ENCODE peak calls at places on chromosome 19, in seven cellular contexts. K, Z, M, L, Q, V and R are unnamed samples.
A peak's percentile ranks its signal among the peaks of the same experiment; 100 is the strongest.

GRCh38 chr19:10718205-10719196 is 622 bp downstream of the DNM2 start:
- DNase-seq in K (no peak), Z (peak; percentile 53), M (no peak), L (peak; percentile 31), Q (no peak), V (no peak), R (peak; percentile 63)

GRCh38 chr19:58330458-58330857 is 3.7 kb downstream of the ZSCAN22 start:
- DNase-seq in K (no peak), Z (no peak), M (no peak), L (peak; percentile 83), Q (peak; percentile 59), V (no peak), R (no peak)

GRCh38 chr19:17933414-17934129 is 757 bp downstream of the CCDC124 start:
- DNase-seq in K (no peak), Z (no peak), M (no peak), L (peak; percentile 88), Q (peak; percentile 12), V (no peak), R (no peak)

GRCh38 chr19:44988896-44989563 is 12.2 kb upstream of the RELB start:
- DNase-seq in K (no peak), Z (peak; percentile 86), M (peak; percentile 58), L (peak; percentile 35), Q (peak; percentile 68), V (peak; percentile 21), R (peak; percentile 62)

GRCh38 chr19:37333457-37333856 is 37.4 kb upstream of the ZNF527 start:
- DNase-seq in K (no peak), Z (no peak), M (no peak), L (peak; percentile 18), Q (no peak), V (no peak), R (no peak)

GRCh38 chr19:29528350-29528945 is 2.7 kb downstream of the VSTM2B start:
- DNase-seq in K (no peak), Z (peak; percentile 37), M (no peak), L (peak; percentile 55), Q (peak; percentile 47), V (peak; percentile 81), R (peak; percentile 72)

GRCh38 chr19:35704218-35704617 is at the start of gene ZBTB32:
- DNase-seq in K (no peak), Z (peak; percentile 55), M (no peak), L (peak; percentile 40), Q (peak; percentile 56), V (peak; percentile 21), R (no peak)

GRCh38 chr19:35911173-35911572 is 3.1 kb upstream of the TYROBP start:
- DNase-seq in K (no peak), Z (no peak), M (no peak), L (no peak), Q (no peak), V (no peak), R (no peak)

GRCh38 chr19:43798546-43799409 is 3.5 kb downstream of the LYPD5 start:
- DNase-seq in K (no peak), Z (peak; percentile 27), M (no peak), L (peak; percentile 90), Q (no peak), V (no peak), R (peak; percentile 47)

GRCh38 chr19:3031607-3031867 is 2.5 kb upstream of the TLE2 start:
- DNase-seq in K (no peak), Z (no peak), M (no peak), L (no peak), Q (no peak), V (no peak), R (no peak)

DNA sequence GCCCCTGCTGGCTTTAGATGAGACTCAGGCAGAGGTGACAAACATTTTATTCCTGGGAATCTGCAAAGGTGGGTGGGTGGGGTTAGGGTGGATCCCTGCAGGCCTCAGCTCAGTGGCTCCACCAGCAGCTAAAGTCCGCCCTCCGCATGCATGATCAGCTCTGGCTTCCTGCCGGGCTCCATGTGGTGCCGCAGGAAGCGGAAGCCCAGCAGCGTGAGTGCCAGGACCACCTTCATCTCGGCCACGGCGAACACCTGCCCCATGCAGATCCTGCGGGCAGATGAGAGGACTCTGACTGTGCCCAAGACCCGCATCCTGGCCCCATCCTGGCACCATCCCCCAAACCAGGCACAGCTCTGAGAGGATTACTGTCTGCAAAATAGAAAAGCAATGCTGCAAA is 26.3 kb downstream of the CYP4F2 start:
- DNase-seq in K (no peak), Z (no peak), M (no peak), L (no peak), Q (no peak), V (no peak), R (no peak)
- H3K27me3 ChIP-seq in K (no peaks in the 10 kb centered on the region), Z (peaks cover 17% of the 10 kb centered on the region), M (no peaks in the 10 kb centered on the region), L (no peaks in the 10 kb centered on the region), Q (no peaks in the 10 kb centered on the region), V (no peaks in the 10 kb centered on the region), R (peaks cover 9% of the 10 kb centered on the region)

GRCh38 chr19:51124216-51124615 is 490 bp upstream of the SIGLEC9 start:
- DNase-seq in K (no peak), Z (no peak), M (no peak), L (no peak), Q (no peak), V (no peak), R (no peak)

GRCh38 chr19:51124729-51125128 is at the start of gene SIGLEC9:
- DNase-seq in K (no peak), Z (peak; percentile 76), M (no peak), L (no peak), Q (no peak), V (no peak), R (no peak)

GRCh38 chr19:51125421-51126075 is 842 bp downstream of the SIGLEC9 start:
- DNase-seq in K (no peak), Z (no peak), M (no peak), L (no peak), Q (no peak), V (no peak), R (no peak)

GRCh38 chr19:51122112-51122981 is 2.4 kb upstream of the SIGLEC9 start:
- DNase-seq in K (no peak), Z (peak; percentile 46), M (no peak), L (peak; percentile 35), Q (peak; percentile 38), V (no peak), R (no peak)

GRCh38 chr19:51123381-51124186 is 1.1 kb upstream of the SIGLEC9 start:
- DNase-seq in K (no peak), Z (peak; percentile 48), M (no peak), L (no peak), Q (no peak), V (no peak), R (no peak)
- H3K27ac ChIP-seq in K (no peak overlapping the region), Z (peak overlapping the region; percentile 58), M (no peak overlapping the region), L (no peak overlapping the region), Q (no peak overlapping the region), V (no peak overlapping the region), R (peak overlapping the region; percentile 63)

DNA sequence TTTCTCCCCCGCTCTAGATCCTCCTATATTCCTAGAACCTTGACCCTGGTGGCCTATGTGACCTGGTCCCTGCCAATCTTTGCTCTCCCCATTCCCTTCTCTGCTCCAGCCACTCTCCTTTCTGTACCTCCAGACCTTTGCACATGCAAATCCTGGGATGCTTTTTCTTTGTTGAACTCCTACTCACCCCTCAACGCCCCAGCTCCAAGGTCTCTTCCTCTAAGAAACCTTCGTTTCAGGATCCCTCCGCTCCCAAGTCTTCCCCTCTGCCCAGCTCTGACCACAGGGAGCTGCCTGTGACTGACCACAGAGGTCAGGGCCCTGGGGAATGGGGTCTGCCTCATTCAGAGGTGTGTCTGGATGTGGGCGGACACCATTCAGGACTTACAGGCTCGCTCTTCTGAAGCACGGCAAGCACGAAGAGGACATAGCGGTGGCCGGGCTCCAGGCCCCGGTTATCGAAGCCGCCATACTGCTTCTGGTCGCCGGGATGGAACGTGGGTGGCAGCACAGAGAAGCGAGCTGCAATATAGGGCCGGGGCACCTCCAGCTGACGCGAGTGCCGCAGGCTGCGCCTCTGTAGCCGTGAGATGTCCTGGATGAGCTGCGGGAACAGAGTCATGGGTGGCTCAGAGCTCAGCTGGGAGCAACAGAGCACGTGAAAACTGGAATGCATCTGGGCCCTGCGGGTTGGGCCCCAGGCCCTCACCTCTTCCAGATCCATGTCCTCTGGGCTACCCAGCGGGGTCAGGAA is 120.9 kb downstream of the PTPRS start:
- DNase-seq in K (no peak), Z (no peak), M (no peak), L (no peak), Q (no peak), V (no peak), R (no peak)
- H3K27me3 ChIP-seq in K (no peaks in the 10 kb centered on the region), Z (no peaks in the 10 kb centered on the region), M (no peaks in the 10 kb centered on the region), L (no peaks in the 10 kb centered on the region), Q (no peaks in the 10 kb centered on the region), V (no peaks in the 10 kb centered on the region), R (no peaks in the 10 kb centered on the region)

DNA sequence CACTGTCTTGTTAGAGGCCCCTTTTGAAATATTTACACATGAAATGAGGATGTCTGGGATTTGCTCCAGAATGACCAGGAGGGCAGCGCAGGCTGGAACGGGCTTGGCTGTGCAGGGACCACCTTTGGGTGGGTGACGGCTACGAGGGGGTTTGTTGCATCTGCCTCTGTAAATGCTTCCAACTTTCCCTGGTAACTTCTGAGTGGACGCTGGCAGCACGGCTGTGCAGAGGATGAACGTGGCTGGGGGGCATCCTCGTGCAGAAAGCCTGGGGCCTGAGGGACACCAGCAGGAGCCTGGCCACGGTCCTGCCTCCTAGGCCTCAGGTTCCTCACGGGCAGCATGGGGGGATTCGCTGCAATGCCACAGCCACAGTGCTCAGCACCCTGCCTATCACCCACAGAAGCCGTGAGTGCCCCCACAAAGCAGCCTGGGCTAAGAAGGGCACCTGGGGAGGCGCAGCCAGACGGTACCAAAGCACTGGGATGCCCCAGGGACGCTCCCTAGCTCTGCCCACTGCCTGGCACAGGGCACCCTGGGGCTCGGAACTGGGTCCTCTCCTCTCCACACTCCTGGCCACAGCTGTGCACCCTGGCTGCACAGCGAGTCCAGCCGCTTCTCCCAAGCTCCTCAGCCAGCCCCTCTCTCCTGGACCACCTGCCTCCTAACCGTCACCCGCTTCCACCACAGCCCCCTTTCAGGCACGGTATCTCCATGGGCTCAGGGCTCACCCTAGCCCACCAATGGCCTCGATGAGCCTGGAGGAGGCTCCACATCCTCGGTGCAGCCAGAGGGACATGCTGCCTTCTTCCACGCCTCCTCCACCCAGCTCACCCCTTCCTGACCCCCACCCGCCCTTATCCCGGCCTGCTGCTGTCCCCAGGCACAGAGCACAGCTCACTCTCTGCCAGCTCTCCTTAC is 44.5 kb downstream of the MLLT1 start:
- DNase-seq in K (no peak), Z (no peak), M (no peak), L (no peak), Q (no peak), V (no peak), R (no peak)
- H3K27ac ChIP-seq in K (no peak overlapping the region), Z (no peak overlapping the region), M (peak overlapping the region; percentile 87), L (no peak overlapping the region), Q (no peak overlapping the region), V (no peak overlapping the region), R (no peak overlapping the region)

DNA sequence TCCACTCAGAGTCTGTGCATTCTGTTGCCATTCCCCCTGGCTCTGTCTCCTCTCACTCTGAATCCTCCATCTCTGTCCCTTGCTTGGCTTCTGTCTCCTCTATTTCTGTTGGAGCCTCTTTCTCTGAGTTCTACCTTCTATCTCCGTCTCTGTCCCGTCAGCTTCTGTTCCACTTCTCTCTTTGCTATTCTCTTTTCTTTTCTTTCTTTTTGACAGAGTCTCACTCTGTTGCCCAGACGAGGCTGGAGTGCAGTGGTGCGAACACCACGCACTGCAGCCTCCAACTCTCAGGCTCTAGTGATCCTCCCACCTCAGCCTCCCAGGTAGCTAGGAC is 33.8 kb upstream of the LRRC4B start:
- DNase-seq in K (no peak), Z (no peak), M (no peak), L (no peak), Q (no peak), V (no peak), R (no peak)
- H3K27me3 ChIP-seq in K (no peaks in the 10 kb centered on the region), Z (peaks cover 6% of the 10 kb centered on the region), M (no peaks in the 10 kb centered on the region), L (no peaks in the 10 kb centered on the region), Q (no peaks in the 10 kb centered on the region), V (peaks cover 16% of the 10 kb centered on the region), R (no peaks in the 10 kb centered on the region)

GRCh38 chr19:1906985-1907562 is 1.9 kb downstream of the ADAT3 start:
- DNase-seq in K (no peak), Z (no peak), M (no peak), L (no peak), Q (no peak), V (no peak), R (no peak)
- H3K27ac ChIP-seq in K (peak overlapping the region; percentile 60), Z (no peak overlapping the region), M (no peak overlapping the region), L (no peak overlapping the region), Q (no peak overlapping the region), V (no peak overlapping the region), R (no peak overlapping the region)